ENCODE peak calls at places on chromosomes 6 and 20, in six cellular contexts. U is coronary artery, K is GM10248, I is psoas muscle, G is fibroblast of pulmonary artery, F is SK-N-SH. D is an unnamed sample.

GRCh38 chr6:125357515-125358256 is 55.9 kb upstream of the HDDC2 start:
- DNase-seq in U (no peak), K (peak; percentile 11), I (no peak), G (peak; percentile 78), F (no peak), D (no peak)

GRCh38 chr6:47407295-47408281 is 70.0 kb upstream of the CD2AP start:
- DNase-seq in U (no peak), K (no peak), I (no peak), G (peak; percentile 11), F (no peak), D (no peak)

GRCh38 chr6:97524846-97525245 is 241.8 kb upstream of the MMS22L start:
- DNase-seq in U (no peak), K (no peak), I (no peak), G (no peak), F (no peak), D (peak; percentile 32)

GRCh38 chr6:100232791-100233573 is 231.7 kb downstream of the SIM1 start:
- DNase-seq in U (no peak), K (no peak), I (no peak), G (no peak), F (no peak), D (no peak)

GRCh38 chr20:5080384-5080877 is 39.3 kb downstream of the PCNA start:
- DNase-seq in U (no peak), K (no peak), I (peak; percentile 74), G (peak; percentile 72), F (no peak), D (peak; percentile 55)

GRCh38 chr6:119110601-119111548 is 32.4 kb upstream of the FAM184A start:
- DNase-seq in U (no peak), K (peak; percentile 34), I (no peak), G (peak; percentile 74), F (peak; percentile 49), D (peak; percentile 68)

GRCh38 chr20:58853466-58853865 is 950 bp downstream of the GNAS start:
- DNase-seq in U (no peak), K (no peak), I (no peak), G (no peak), F (no peak), D (no peak)

GRCh38 chr20:47262365-47263013 is 94.0 kb downstream of the ZMYND8 start:
- DNase-seq in U (no peak), K (peak; percentile 69), I (peak; percentile 59), G (no peak), F (peak; percentile 51), D (no peak)

GRCh38 chr6:6885521-6886088 is 222.2 kb upstream of the RREB1 start:
- DNase-seq in U (no peak), K (no peak), I (peak; percentile 82), G (no peak), F (no peak), D (peak; percentile 26)

GRCh38 chr6:104483225-104483834 is 376.4 kb downstream of the HACE1 start:
- DNase-seq in U (no peak), K (no peak), I (no peak), G (peak; percentile 59), F (peak; percentile 37), D (peak; percentile 47)

GRCh38 chr6:32298632-32299336 is 72.9 kb downstream of the TSBP1 start:
- DNase-seq in U (no peak), K (no peak), I (no peak), G (peak; percentile 33), F (no peak), D (no peak)

GRCh38 chr6:27743787-27744186 is 168.4 kb downstream of the OR2B2 start:
- DNase-seq in U (no peak), K (no peak), I (no peak), G (no peak), F (no peak), D (no peak)

GRCh38 chr20:62047666-62048345 is 17.9 kb downstream of the TAF4 start:
- DNase-seq in U (no peak), K (no peak), I (no peak), G (no peak), F (no peak), D (no peak)

GRCh38 chr20:922781-923180 is 6.6 kb upstream of the ANGPT4 start:
- DNase-seq in U (no peak), K (no peak), I (no peak), G (no peak), F (no peak), D (no peak)

GRCh38 chr6:13484138-13484708 is 3.2 kb downstream of the GFOD1 start:
- DNase-seq in U (no peak), K (peak; percentile 35), I (no peak), G (no peak), F (no peak), D (no peak)

GRCh38 chr6:33126101-33126714 is 50.4 kb downstream of the HLA-DPB1 start:
- DNase-seq in U (no peak), K (peak; percentile 64), I (peak; percentile 76), G (peak; percentile 50), F (peak; percentile 51), D (peak; percentile 62)

GRCh38 chr6:167963589-167964057 is 33.8 kb upstream of the KIF25 start:
- DNase-seq in U (no peak), K (no peak), I (no peak), G (no peak), F (no peak), D (no peak)

GRCh38 chr6:41451039-41451438 is 95.1 kb upstream of the FOXP4 start:
- DNase-seq in U (no peak), K (no peak), I (no peak), G (no peak), F (peak; percentile 54), D (no peak)
- TF ChIP-seq CTCF in U (no peak), K (no peak), I (no peak), G (no peak), F (peak; percentile 18), D (no peak)

GRCh38 chr6:30719791-30720737 is at the start of gene TUBB:
- DNase-seq in U (peak; percentile 98), K (peak; percentile 87), I (peak; percentile 98), G (peak; percentile 98), F (peak; percentile 86), D (peak; percentile 99)
- TF ChIP-seq CTCF in U (no peak), K (no peak), I (peak; percentile 12), G (no peak), F (no peak), D (no peak)

GRCh38 chr6:132690678-132691077 is 23.2 kb downstream of the VNN1 start:
- DNase-seq in U (no peak), K (no peak), I (no peak), G (no peak), F (no peak), D (no peak)
- TF ChIP-seq CTCF in U (no peak), K (no peak), I (no peak), G (no peak), F (no peak), D (no peak)

DNA sequence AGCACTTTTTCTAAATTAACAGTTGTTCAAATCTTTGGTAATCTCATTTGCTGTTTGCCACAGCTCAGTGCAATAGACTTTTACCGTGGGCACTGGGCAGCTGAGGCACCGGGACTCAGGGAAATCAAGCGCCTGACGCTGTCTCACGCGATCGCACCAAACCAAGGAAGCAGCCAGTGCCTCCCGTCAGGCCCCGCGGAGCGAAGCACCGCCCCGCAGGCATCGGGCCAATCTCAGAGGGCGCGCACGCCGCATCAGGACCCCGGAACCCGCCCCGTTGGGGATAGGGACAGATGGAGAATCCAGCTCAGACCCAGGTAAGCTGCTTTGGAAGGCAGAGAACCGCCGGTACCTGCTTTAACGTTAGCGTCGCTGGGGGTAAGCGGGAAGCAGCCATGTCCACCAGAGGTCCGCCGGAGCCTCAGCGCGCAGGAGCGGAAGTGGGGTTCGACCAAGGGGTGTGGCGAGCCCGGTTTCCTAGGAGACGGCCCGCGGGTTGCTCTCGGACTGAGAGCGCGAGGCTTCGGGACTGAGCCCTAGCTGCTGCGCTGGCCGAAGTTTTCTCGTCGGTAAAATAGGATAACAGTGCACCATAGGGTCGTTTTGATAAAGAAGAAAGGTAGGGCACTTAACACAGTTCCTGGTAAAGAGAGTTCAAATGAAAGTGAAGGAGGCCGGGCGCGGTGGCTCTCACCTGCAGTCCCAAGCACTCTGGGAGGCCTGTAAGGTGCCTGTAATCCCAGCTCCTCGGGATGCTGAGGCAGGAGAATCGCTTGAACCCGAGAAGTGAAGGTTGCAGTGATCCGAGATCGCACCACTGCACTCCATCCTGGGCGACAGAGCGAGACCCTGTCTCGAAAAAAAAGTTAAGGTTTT is at the start of gene LYRM2:
- DNase-seq in U (peak; percentile 96), K (peak; percentile 94), I (peak; percentile 98), G (peak; percentile 94), F (peak; percentile 93), D (peak; percentile 95)
- TF ChIP-seq CTCF in U (no peak), K (no peak), I (peak; percentile 14), G (no peak), F (no peak), D (no peak)

GRCh38 chr6:83905648-83906047 is 46.2 kb downstream of the CYB5R4 start:
- DNase-seq in U (no peak), K (no peak), I (no peak), G (no peak), F (no peak), D (no peak)
- TF ChIP-seq CTCF in U (no peak), K (no peak), I (no peak), G (no peak), F (no peak), D (no peak)

DNA sequence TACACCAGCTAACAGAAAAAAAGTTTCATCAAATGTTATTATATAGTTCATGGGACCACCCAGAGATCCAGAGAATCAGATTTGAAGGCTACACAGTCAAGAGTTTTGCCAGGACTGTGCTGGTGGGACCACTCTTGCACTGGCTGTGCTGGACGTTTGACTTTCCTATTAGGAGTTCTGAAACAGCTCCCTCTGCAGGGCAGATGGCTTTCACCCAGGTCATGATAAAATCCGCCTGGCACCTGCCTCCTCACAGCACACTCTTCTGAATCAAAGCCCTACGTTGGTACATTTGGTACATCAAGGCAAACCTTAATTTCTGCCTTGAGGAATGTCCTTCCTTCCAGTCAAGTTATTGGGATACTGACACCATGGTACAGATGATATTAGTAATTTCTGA is 302.1 kb downstream of the ZNF217 start:
- DNase-seq in U (no peak), K (no peak), I (no peak), G (no peak), F (no peak), D (peak; percentile 32)
- TF ChIP-seq CTCF in U (no peak), K (no peak), I (no peak), G (peak; percentile 2), F (peak; percentile 45), D (no peak)

DNA sequence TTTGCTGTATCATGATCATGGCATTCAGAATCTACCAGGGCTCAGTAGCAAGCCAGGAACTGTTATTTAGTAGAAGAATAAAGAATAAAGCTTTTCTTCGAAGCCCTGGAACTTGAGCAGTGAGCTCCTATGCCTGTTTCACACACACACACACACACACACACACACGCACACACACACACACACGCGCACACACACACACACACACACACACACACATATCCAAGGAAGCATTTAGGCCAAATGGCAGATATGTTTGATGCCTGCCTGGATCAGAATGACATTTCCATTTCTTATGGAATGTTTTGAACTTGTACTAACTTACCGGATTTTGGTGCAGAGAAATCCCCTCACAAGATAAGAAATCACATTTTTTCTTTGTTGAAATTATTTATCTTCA is 35.5 kb downstream of the RPP21 start:
- DNase-seq in U (no peak), K (no peak), I (no peak), G (no peak), F (no peak), D (no peak)
- TF ChIP-seq CTCF in U (no peak), K (no peak), I (no peak), G (no peak), F (no peak), D (no peak)

GRCh38 chr6:62150048-62150663 is 135.9 kb downstream of the KHDRBS2 start:
- DNase-seq in U (no peak), K (peak; percentile 16), I (no peak), G (peak; percentile 43), F (peak; percentile 29), D (peak; percentile 73)
- TF ChIP-seq CTCF in U (no peak), K (peak; percentile 72), I (peak; percentile 46), G (peak; percentile 44), F (peak; percentile 78), D (peak; percentile 66)

D was measured in MCF 10A.